ENCODE peak calls at places on chromosomes 3 and 15, in seven cellular contexts. U, I, O, T, J, G and V are unnamed samples.

GRCh38 chr3:150421799-150422548 is 13.9 kb downstream of the TSC22D2 start:
- DNase-seq in J (no peak), G (no peak), U (peak; percentile 5), T (no peak), I (peak; percentile 77), O (peak; percentile 72), V (no peak)

GRCh38 chr3:179449621-179450020 is 1.6 kb downstream of the GNB4 start:
- DNase-seq in O (peak; percentile 62), J (no peak), G (no peak), I (no peak), U (no peak), T (no peak), V (no peak)

GRCh38 chr3:107271787-107272387 is 105.4 kb upstream of the CCDC54 start:
- DNase-seq in I (peak; percentile 60), T (peak; percentile 76), O (peak; percentile 82), U (peak; percentile 36), J (peak; percentile 66), G (peak; percentile 39), V (peak; percentile 36)

GRCh38 chr15:78302579-78302978 is 3.2 kb upstream of the SKIC8 start:
- DNase-seq in O (peak; percentile 90), J (no peak), T (no peak), G (no peak), U (no peak), I (peak; percentile 67), V (no peak)

GRCh38 chr3:100706365-100706764 is 2.9 kb upstream of the TFG start:
- DNase-seq in U (no peak), O (peak; percentile 75), T (no peak), J (no peak), G (no peak), I (peak; percentile 14), V (no peak)

GRCh38 chr15:93703092-93703785 is 528.1 kb upstream of the MCTP2 start:
- DNase-seq in U (peak; percentile 5), J (no peak), O (no peak), G (no peak), I (no peak), T (no peak), V (no peak)

GRCh38 chr15:65326109-65326508 is 21.6 kb downstream of the RNU5B-1 start:
- DNase-seq in J (no peak), U (peak; percentile 71), O (no peak), T (peak; percentile 57), I (no peak), G (peak; percentile 51), V (peak; percentile 59)

GRCh38 chr15:71151061-71151460 is 35.8 kb downstream of the THSD4 start:
- DNase-seq in J (no peak), T (no peak), O (peak; percentile 70), I (no peak), G (no peak), U (no peak), V (no peak)

GRCh38 chr3:99907959-99908544 is 90.4 kb downstream of the CMSS1 start:
- DNase-seq in I (peak; percentile 7), U (no peak), O (no peak), G (no peak), T (no peak), J (no peak), V (no peak)

GRCh38 chr15:31367730-31368344 is 41.2 kb downstream of the KLF13 start:
- DNase-seq in G (no peak), T (no peak), I (no peak), U (no peak), O (no peak), J (peak; percentile 61), V (no peak)

GRCh38 chr3:184311633-184312032 is 2.8 kb upstream of the EIF4G1 start:
- DNase-seq in U (no peak), G (no peak), I (no peak), J (no peak), O (no peak), T (no peak), V (no peak)

GRCh38 chr3:96012941-96013340 is 801.5 kb upstream of the EPHA6 start:
- DNase-seq in I (peak; percentile 21), U (no peak), J (no peak), G (no peak), T (no peak), O (no peak), V (no peak)

GRCh38 chr15:96297783-96298182 is 32.7 kb upstream of the NR2F2 start:
- DNase-seq in T (no peak), O (no peak), J (no peak), I (no peak), U (no peak), G (no peak), V (no peak)

GRCh38 chr3:176469694-176470205 is 727.5 kb downstream of the TBL1XR1 start:
- DNase-seq in I (peak; percentile 53), J (no peak), T (peak; percentile 25), G (no peak), U (no peak), O (peak; percentile 2), V (peak; percentile 24)

GRCh38 chr15:40796041-40796440 is 10.8 kb upstream of the ZFYVE19 start:
- DNase-seq in T (no peak), I (no peak), O (no peak), U (no peak), G (no peak), J (no peak), V (no peak)

GRCh38 chr3:88298189-88298588 is 148.4 kb downstream of the C3orf38 start:
- DNase-seq in U (no peak), J (no peak), T (no peak), I (no peak), G (no peak), O (no peak), V (no peak)

GRCh38 chr3:178669046-178669445 is 132.8 kb downstream of the KCNMB2 start:
- DNase-seq in J (no peak), U (no peak), O (no peak), G (no peak), T (peak; percentile 7), I (no peak), V (no peak)

GRCh38 chr3:1092771-1093170 is at the start of gene CNTN6:
- DNase-seq in J (no peak), T (peak; percentile 33), I (no peak), O (no peak), U (peak; percentile 25), G (peak; percentile 23), V (peak; percentile 81)

GRCh38 chr3:45154641-45155147 is 8.5 kb upstream of the CDCP1 start:
- DNase-seq in G (no peak), J (no peak), T (no peak), O (peak; percentile 92), U (no peak), I (peak; percentile 93), V (no peak)

GRCh38 chr3:96803860-96804259 is 10.5 kb upstream of the EPHA6 start:
- DNase-seq in J (no peak), I (no peak), O (no peak), U (no peak), G (no peak), T (peak; percentile 69), V (no peak)

GRCh38 chr3:138376663-138377062 is 28.3 kb downstream of the MRAS start:
- DNase-seq in U (no peak), T (no peak), J (no peak), I (no peak), O (no peak), G (no peak), V (no peak)

DNA sequence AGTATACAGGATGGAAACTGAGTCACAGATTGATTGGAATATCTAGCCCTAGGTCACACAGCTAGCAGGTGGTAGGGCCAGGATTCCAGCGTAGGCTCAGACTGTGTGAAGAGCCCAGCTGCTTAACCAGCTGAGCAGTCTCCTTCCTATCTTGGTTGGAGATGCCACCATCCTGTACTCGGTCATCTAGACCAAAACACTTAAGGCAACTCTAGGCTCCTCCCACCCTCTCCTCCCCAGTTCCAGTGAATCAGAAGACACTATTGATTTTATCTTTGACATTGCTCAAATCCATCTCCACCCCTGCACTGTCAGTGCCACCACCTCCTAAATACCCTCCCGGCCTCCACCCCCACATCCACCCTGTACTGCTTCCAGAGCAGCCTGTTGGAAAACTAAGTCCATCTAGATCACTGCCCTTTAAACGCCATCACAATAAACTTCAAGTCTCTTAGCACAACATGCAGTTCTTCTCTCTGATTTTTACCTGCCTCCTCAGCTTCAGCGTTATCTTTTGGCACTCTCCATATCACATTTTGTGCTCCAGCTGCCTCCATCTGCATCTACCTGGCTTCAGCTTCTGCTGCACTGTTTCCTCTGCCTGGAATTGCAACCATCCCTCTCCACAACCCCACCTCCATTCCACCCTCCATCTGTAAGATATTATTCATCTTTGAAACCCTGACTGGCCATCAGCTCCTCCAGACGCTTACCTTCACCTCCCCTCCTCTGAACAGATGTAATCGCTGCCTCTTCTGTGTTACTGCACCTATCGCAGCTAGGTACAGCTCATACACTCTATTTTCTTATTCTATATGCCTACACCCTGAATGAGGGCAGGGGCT is 86.8 kb upstream of the ACP3 start:
- DNase-seq in U (no peak), J (no peak), I (no peak), T (no peak), O (no peak), G (no peak), V (no peak)
- TF ChIP-seq EZH2phosphoT487 in U (no peak), J (no peak), I (no peak), T (no peak), O (no peak), G (no peak), V (no peak)

DNA sequence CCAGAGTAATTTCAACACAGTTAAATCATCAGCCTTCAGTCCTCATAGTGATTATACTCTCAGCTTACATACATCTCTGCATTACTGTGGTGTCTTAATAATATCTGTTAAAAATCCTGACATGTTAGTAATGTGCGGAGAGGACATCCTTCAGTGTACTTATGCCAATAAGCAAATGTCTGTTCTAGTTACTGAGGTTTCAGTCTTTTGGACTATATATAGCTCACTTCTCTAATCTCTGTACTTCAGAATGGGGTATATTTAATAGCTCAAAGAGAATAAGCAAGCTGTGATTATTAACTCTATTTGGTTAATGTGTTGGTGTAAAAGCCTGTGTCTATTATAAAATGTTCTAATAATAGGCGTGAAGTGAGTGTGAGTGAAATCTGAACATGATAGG is 28.9 kb upstream of the OSTN start:
- DNase-seq in U (no peak), J (peak; percentile 29), I (no peak), O (no peak), T (no peak), G (no peak), V (no peak)
- H2AFZ ChIP-seq in U (peak overlapping the region; percentile 9), J (peak overlapping the region; percentile 99), I (no peak overlapping the region), O (peak overlapping the region; percentile 24), T (no peak overlapping the region), G (no peak overlapping the region), V (no peak overlapping the region)

DNA sequence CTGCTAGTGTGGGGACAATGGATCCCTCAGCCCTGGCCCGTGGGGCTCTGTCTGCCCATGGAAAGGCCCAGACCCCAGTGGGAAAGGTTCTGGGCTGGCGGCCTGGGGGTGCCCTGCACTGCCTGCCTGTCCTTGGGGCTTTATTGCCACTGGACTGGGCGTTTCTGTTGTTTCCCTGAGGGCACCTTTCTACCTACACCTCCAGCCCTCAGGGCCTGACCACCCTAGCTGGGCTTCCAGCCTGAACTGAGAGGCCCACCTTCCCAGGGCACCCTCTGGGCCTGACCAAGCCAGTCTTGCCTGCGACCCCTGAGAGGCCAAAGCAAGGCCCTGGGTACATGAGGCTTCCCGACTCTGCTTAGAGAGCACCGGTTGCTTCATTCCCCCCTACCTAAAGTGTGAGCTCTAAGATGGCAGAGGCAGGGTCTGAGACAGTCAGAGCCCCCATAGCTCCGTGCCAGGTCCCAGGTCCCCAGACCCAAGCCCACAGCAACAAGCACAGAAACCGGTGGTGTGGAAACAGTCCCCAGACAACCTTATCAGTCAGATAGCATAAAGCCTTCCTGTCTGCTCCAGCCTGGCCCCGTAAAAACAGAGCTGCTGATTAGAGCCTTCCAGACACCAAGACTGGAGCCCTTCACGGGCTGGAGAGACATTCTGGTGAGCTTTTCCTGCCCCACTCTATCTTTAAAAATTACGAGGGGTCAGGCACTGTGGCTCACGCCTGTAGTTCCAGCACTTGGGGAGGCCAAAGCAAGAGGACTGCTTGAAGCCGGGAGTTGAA is 102.8 kb downstream of the CHSY1 start:
- DNase-seq in J (no peak), I (no peak), O (no peak), U (peak; percentile 89), G (peak; percentile 47), T (no peak), V (no peak)
- TF ChIP-seq EZH2phosphoT487 in J (no peak), I (no peak), O (no peak), U (no peak), G (no peak), T (no peak), V (no peak)

GRCh38 chr3:29265673-29266072 is 15.2 kb upstream of the RBMS3 start:
- DNase-seq in O (no peak), G (no peak), I (no peak), U (no peak), T (no peak), J (no peak), V (no peak)
- H2AFZ ChIP-seq in O (no peak overlapping the region), G (no peak overlapping the region), I (no peak overlapping the region), U (peak overlapping the region; percentile 18), T (no peak overlapping the region), J (peak overlapping the region; percentile 18), V (no peak overlapping the region)